ENCODE peak calls at places on chromosomes 7 and 10, in eight cellular contexts. One of them, this sample, is unnamed.
A peak's percentile ranks its signal among the peaks of the same experiment; 100 is the strongest.

GRCh38 chr10:108582387-108582786 is 1340.9 kb downstream of the XPNPEP1 start:
- DNase-seq in SK-N-SH: no peak
- DNase-seq in WTC11: no peak
- DNase-seq in HCT116: no peak
- DNase-seq in K562: no peak
- DNase-seq in endothelial cell of umbilical vein: no peak
- DNase-seq in HepG2: no peak
- DNase-seq in NB4: no peak
- DNase-seq in this sample: no peak

GRCh38 chr7:103613655-103614642 is 167.9 kb upstream of the SLC26A5 start:
- DNase-seq in WTC11: no peak
- DNase-seq in K562: peak; percentile 71
- DNase-seq in HCT116: no peak
- DNase-seq in NB4: peak; percentile 9
- DNase-seq in SK-N-SH: peak; percentile 33
- DNase-seq in HepG2: peak; percentile 34
- DNase-seq in endothelial cell of umbilical vein: peak; percentile 12
- DNase-seq in this sample: no peak

GRCh38 chr10:43666551-43666950 is 17.9 kb upstream of the ZNF32 start:
- DNase-seq in HepG2: no peak
- DNase-seq in WTC11: no peak
- DNase-seq in K562: no peak
- DNase-seq in NB4: no peak
- DNase-seq in SK-N-SH: no peak
- DNase-seq in HCT116: no peak
- DNase-seq in endothelial cell of umbilical vein: no peak
- DNase-seq in this sample: no peak

GRCh38 chr7:923108-924041 is 31.1 kb downstream of the ADAP1 start:
- DNase-seq in HepG2: no peak
- DNase-seq in NB4: peak; percentile 97
- DNase-seq in WTC11: peak; percentile 22
- DNase-seq in K562: peak; percentile 66
- DNase-seq in HCT116: no peak
- DNase-seq in endothelial cell of umbilical vein: no peak
- DNase-seq in SK-N-SH: no peak
- DNase-seq in this sample: no peak

GRCh38 chr10:74227697-74228424 is 76.8 kb downstream of the ADK start:
- DNase-seq in HCT116: no peak
- DNase-seq in NB4: peak; percentile 74
- DNase-seq in endothelial cell of umbilical vein: peak; percentile 96
- DNase-seq in HepG2: no peak
- DNase-seq in WTC11: no peak
- DNase-seq in K562: no peak
- DNase-seq in SK-N-SH: no peak
- DNase-seq in this sample: no peak

GRCh38 chr10:6878067-6878412 is 298.0 kb upstream of the PRKCQ start:
- DNase-seq in SK-N-SH: no peak
- DNase-seq in NB4: peak; percentile 34
- DNase-seq in HepG2: no peak
- DNase-seq in WTC11: peak; percentile 42
- DNase-seq in K562: peak; percentile 3
- DNase-seq in HCT116: no peak
- DNase-seq in endothelial cell of umbilical vein: no peak
- DNase-seq in this sample: no peak

GRCh38 chr10:22736134-22736533 is 21.8 kb upstream of the PIP4K2A start:
- DNase-seq in SK-N-SH: no peak
- DNase-seq in HCT116: no peak
- DNase-seq in endothelial cell of umbilical vein: no peak
- DNase-seq in NB4: no peak
- DNase-seq in HepG2: no peak
- DNase-seq in K562: peak; percentile 67
- DNase-seq in WTC11: no peak
- DNase-seq in this sample: no peak

GRCh38 chr10:132451506-132452215 is 54.7 kb downstream of the PWWP2B start:
- DNase-seq in NB4: peak; percentile 78
- DNase-seq in HCT116: no peak
- DNase-seq in K562: no peak
- DNase-seq in SK-N-SH: no peak
- DNase-seq in HepG2: no peak
- DNase-seq in WTC11: no peak
- DNase-seq in endothelial cell of umbilical vein: no peak
- DNase-seq in this sample: no peak

GRCh38 chr7:47253650-47254080 is 328.2 kb downstream of the TNS3 start:
- DNase-seq in SK-N-SH: peak; percentile 77
- DNase-seq in NB4: peak; percentile 88
- DNase-seq in WTC11: no peak
- DNase-seq in K562: peak; percentile 38
- DNase-seq in endothelial cell of umbilical vein: peak; percentile 70
- DNase-seq in HCT116: peak; percentile 21
- DNase-seq in HepG2: no peak
- DNase-seq in this sample: peak; percentile 69

GRCh38 chr7:29806131-29806792 is at the start of gene WIPF3:
- DNase-seq in HepG2: no peak
- DNase-seq in WTC11: peak; percentile 70
- DNase-seq in SK-N-SH: peak; percentile 90
- DNase-seq in endothelial cell of umbilical vein: peak; percentile 1
- DNase-seq in K562: peak; percentile 61
- DNase-seq in NB4: no peak
- DNase-seq in HCT116: peak; percentile 7
- DNase-seq in this sample: no peak

GRCh38 chr7:122652851-122653250 is 46.1 kb downstream of the RNF133 start:
- DNase-seq in NB4: no peak
- DNase-seq in SK-N-SH: no peak
- DNase-seq in HepG2: no peak
- DNase-seq in HCT116: no peak
- DNase-seq in WTC11: no peak
- DNase-seq in endothelial cell of umbilical vein: peak; percentile 95
- DNase-seq in K562: no peak
- DNase-seq in this sample: no peak

GRCh38 chr7:33870120-33870519 is 35.2 kb upstream of the BMPER start:
- DNase-seq in WTC11: no peak
- DNase-seq in HepG2: no peak
- DNase-seq in NB4: no peak
- DNase-seq in SK-N-SH: no peak
- DNase-seq in HCT116: no peak
- DNase-seq in K562: no peak
- DNase-seq in endothelial cell of umbilical vein: no peak
- DNase-seq in this sample: no peak

GRCh38 chr7:75722381-75722780 is 16.4 kb downstream of the HIP1 start:
- DNase-seq in endothelial cell of umbilical vein: no peak
- DNase-seq in HepG2: no peak
- DNase-seq in SK-N-SH: no peak
- DNase-seq in NB4: no peak
- DNase-seq in K562: no peak
- DNase-seq in WTC11: no peak
- DNase-seq in HCT116: no peak
- DNase-seq in this sample: no peak

GRCh38 chr10:13718820-13719219 is 132.1 kb downstream of the PRPF18 start:
- DNase-seq in HepG2: no peak
- DNase-seq in endothelial cell of umbilical vein: no peak
- DNase-seq in K562: no peak
- DNase-seq in HCT116: no peak
- DNase-seq in WTC11: no peak
- DNase-seq in NB4: no peak
- DNase-seq in SK-N-SH: no peak
- DNase-seq in this sample: no peak

GRCh38 chr7:53062796-53063195 is 27.4 kb downstream of the POM121L12 start:
- DNase-seq in SK-N-SH: no peak
- DNase-seq in K562: no peak
- DNase-seq in WTC11: no peak
- DNase-seq in endothelial cell of umbilical vein: no peak
- DNase-seq in HepG2: no peak
- DNase-seq in NB4: no peak
- DNase-seq in HCT116: no peak
- DNase-seq in this sample: no peak

GRCh38 chr7:6346581-6346980 is 74.2 kb upstream of the CYTH3 start:
- DNase-seq in SK-N-SH: no peak
- DNase-seq in HepG2: no peak
- DNase-seq in WTC11: peak; percentile 20
- DNase-seq in K562: no peak
- DNase-seq in HCT116: no peak
- DNase-seq in endothelial cell of umbilical vein: no peak
- DNase-seq in NB4: no peak
- DNase-seq in this sample: no peak

GRCh38 chr7:103630318-103630717 is 184.3 kb upstream of the SLC26A5 start:
- DNase-seq in HepG2: no peak
- DNase-seq in SK-N-SH: no peak
- DNase-seq in WTC11: no peak
- DNase-seq in NB4: peak; percentile 33
- DNase-seq in HCT116: no peak
- DNase-seq in endothelial cell of umbilical vein: no peak
- DNase-seq in K562: peak; percentile 61
- DNase-seq in this sample: no peak

GRCh38 chr7:3481435-3481834 is 180.4 kb downstream of the SDK1 start:
- DNase-seq in HepG2: no peak
- DNase-seq in endothelial cell of umbilical vein: no peak
- DNase-seq in K562: no peak
- DNase-seq in WTC11: no peak
- DNase-seq in NB4: no peak
- DNase-seq in SK-N-SH: no peak
- DNase-seq in HCT116: no peak
- DNase-seq in this sample: no peak

GRCh38 chr7:75872073-75872782 is 6.6 kb upstream of the RHBDD2 start:
- DNase-seq in WTC11: no peak
- DNase-seq in K562: peak; percentile 52
- DNase-seq in NB4: no peak
- DNase-seq in SK-N-SH: no peak
- DNase-seq in HCT116: no peak
- DNase-seq in endothelial cell of umbilical vein: peak; percentile 10
- DNase-seq in HepG2: no peak
- DNase-seq in this sample: no peak

DNA sequence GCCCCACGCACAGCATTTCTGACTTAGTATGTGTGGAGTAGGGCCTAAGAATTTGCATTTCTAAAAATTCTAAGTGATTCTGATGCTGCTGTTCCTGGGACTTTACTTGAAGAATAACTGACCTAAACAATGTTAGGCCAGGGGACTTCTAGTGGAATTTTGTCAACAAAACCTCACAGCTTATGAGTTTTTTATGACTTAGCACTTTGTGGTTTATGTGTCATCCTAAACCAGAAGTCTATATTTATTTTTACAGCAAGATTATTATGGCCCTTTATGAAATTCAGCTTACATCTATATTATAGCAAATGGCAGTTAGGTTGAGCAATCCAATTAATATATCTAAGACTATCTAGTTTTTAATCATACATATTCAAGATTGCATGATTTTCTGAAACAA is 24.6 kb upstream of the BET1 start:
- DNase-seq in WTC11: no peak
- DNase-seq in NB4: peak; percentile 21
- DNase-seq in HCT116: no peak
- DNase-seq in endothelial cell of umbilical vein: no peak
- DNase-seq in SK-N-SH: no peak
- DNase-seq in HepG2: no peak
- DNase-seq in K562: no peak
- DNase-seq in this sample: no peak
- TF ChIP-seq MAX in WTC11: no peak
- TF ChIP-seq MAX in NB4: no peak
- TF ChIP-seq MAX in HCT116: no peak
- TF ChIP-seq MAX in endothelial cell of umbilical vein: no peak
- TF ChIP-seq MAX in SK-N-SH: no peak
- TF ChIP-seq MAX in HepG2: no peak
- TF ChIP-seq MAX in K562: no peak
- TF ChIP-seq MAX in this sample: no peak

GRCh38 chr10:48941427-48942075 is 1.9 kb upstream of the LRRC18 start:
- DNase-seq in endothelial cell of umbilical vein: no peak
- DNase-seq in K562: no peak
- DNase-seq in HepG2: no peak
- DNase-seq in HCT116: no peak
- DNase-seq in NB4: no peak
- DNase-seq in SK-N-SH: no peak
- DNase-seq in WTC11: no peak
- DNase-seq in this sample: no peak

GRCh38 chr10:48945441-48946143 is 6.0 kb upstream of the LRRC18 start:
- DNase-seq in HepG2: no peak
- DNase-seq in endothelial cell of umbilical vein: peak; percentile 70
- DNase-seq in HCT116: no peak
- DNase-seq in SK-N-SH: no peak
- DNase-seq in NB4: no peak
- DNase-seq in WTC11: no peak
- DNase-seq in K562: no peak
- DNase-seq in this sample: no peak

GRCh38 chr10:48943096-48943495 is 3.5 kb upstream of the LRRC18 start:
- DNase-seq in HepG2: no peak
- DNase-seq in endothelial cell of umbilical vein: no peak
- DNase-seq in K562: no peak
- DNase-seq in WTC11: no peak
- DNase-seq in SK-N-SH: no peak
- DNase-seq in NB4: no peak
- DNase-seq in HCT116: no peak
- DNase-seq in this sample: no peak

GRCh38 chr10:48946891-48947500 is 7.4 kb upstream of the LRRC18 start:
- DNase-seq in SK-N-SH: no peak
- DNase-seq in NB4: no peak
- DNase-seq in K562: no peak
- DNase-seq in endothelial cell of umbilical vein: peak; percentile 91
- DNase-seq in HepG2: no peak
- DNase-seq in WTC11: no peak
- DNase-seq in HCT116: no peak
- DNase-seq in this sample: no peak

GRCh38 chr10:48944171-48944570 is 4.5 kb upstream of the LRRC18 start:
- DNase-seq in endothelial cell of umbilical vein: no peak
- DNase-seq in HCT116: no peak
- DNase-seq in HepG2: no peak
- DNase-seq in K562: no peak
- DNase-seq in SK-N-SH: peak; percentile 59
- DNase-seq in WTC11: no peak
- DNase-seq in NB4: no peak
- DNase-seq in this sample: no peak
- TF ChIP-seq MAX in endothelial cell of umbilical vein: no peak
- TF ChIP-seq MAX in HCT116: no peak
- TF ChIP-seq MAX in HepG2: no peak
- TF ChIP-seq MAX in K562: no peak
- TF ChIP-seq MAX in SK-N-SH: no peak
- TF ChIP-seq MAX in WTC11: no peak
- TF ChIP-seq MAX in NB4: no peak
- TF ChIP-seq MAX in this sample: no peak

DNA sequence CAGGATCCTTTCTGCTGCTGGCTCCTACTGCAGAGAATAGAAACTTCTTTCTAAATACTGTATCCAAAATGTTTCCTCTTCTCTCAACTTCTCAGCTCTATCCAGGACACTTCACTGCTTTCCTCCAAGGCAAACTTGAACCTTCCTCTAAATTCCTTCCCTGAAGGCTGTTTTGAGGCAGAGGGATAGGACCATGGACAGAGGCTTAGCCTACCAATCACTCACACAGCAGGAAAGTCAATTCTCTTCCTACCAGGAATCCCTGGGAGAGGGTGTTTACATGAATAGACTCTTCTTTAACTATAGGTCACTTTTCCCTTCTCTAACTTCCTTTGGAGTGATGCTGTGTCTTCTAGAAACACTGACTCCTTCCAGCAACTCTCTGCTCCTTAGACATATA is 115.6 kb upstream of the MKLN1 start:
- DNase-seq in HCT116: no peak
- DNase-seq in WTC11: peak; percentile 32
- DNase-seq in SK-N-SH: no peak
- DNase-seq in endothelial cell of umbilical vein: peak; percentile 29
- DNase-seq in NB4: no peak
- DNase-seq in K562: no peak
- DNase-seq in HepG2: no peak
- DNase-seq in this sample: no peak
- TF ChIP-seq MAX in HCT116: no peak
- TF ChIP-seq MAX in WTC11: no peak
- TF ChIP-seq MAX in SK-N-SH: no peak
- TF ChIP-seq MAX in endothelial cell of umbilical vein: no peak
- TF ChIP-seq MAX in NB4: no peak
- TF ChIP-seq MAX in K562: no peak
- TF ChIP-seq MAX in HepG2: no peak
- TF ChIP-seq MAX in this sample: no peak

GRCh38 chr10:72756674-72757385 is 64.9 kb downstream of the MCU start:
- DNase-seq in K562: no peak
- DNase-seq in SK-N-SH: no peak
- DNase-seq in WTC11: peak; percentile 36
- DNase-seq in endothelial cell of umbilical vein: peak; percentile 86
- DNase-seq in HCT116: no peak
- DNase-seq in NB4: no peak
- DNase-seq in HepG2: no peak
- DNase-seq in this sample: no peak
- TF ChIP-seq MAX in K562: no peak
- TF ChIP-seq MAX in SK-N-SH: no peak
- TF ChIP-seq MAX in WTC11: no peak
- TF ChIP-seq MAX in endothelial cell of umbilical vein: no peak
- TF ChIP-seq MAX in HCT116: no peak
- TF ChIP-seq MAX in NB4: no peak
- TF ChIP-seq MAX in HepG2: no peak
- TF ChIP-seq MAX in this sample: no peak

This sample was measured in A549.